ENCODE peak calls at places on chromosomes 5 and 9, in seven cellular contexts. Z is lower lobe of right lung, M is upper lobe of right lung, H is mucosa of descending colon, K is A549, X is ovary, I is adipocyte. F is an unnamed sample. For H3K4me1, the result is how much of the 10 kb centered on the place peaks cover.

GRCh38 chr5:16508730-16509531 is 43.3 kb upstream of the ZNF622 start:
- DNase-seq in Z (peak), M (peak), H (peak), K (peak), X (peak), I (no peak), F (peak)

GRCh38 chr5:177124486-177124991 is 9.0 kb upstream of the NSD1 start:
- DNase-seq in Z (no peak), M (no peak), H (no peak), K (no peak), X (no peak), I (no peak), F (peak)

GRCh38 chr5:73214921-73215490 is 42.0 kb downstream of the TMEM174 start:
- DNase-seq in Z (no peak), M (no peak), H (no peak), K (no peak), X (no peak), I (no peak), F (no peak)

GRCh38 chr5:88190106-88190834 is 78.4 kb downstream of the TMEM161B start:
- DNase-seq in Z (no peak), M (no peak), H (no peak), K (peak), X (no peak), I (no peak), F (no peak)

GRCh38 chr5:177295929-177296328 is 7.6 kb downstream of the RAB24 start:
- DNase-seq in Z (peak), M (no peak), H (no peak), K (no peak), X (no peak), I (no peak), F (no peak)

GRCh38 chr9:7653262-7653661 is 146.3 kb downstream of the DMAC1 start:
- DNase-seq in Z (no peak), M (no peak), H (no peak), K (no peak), X (no peak), I (no peak), F (no peak)

GRCh38 chr9:87670572-87671264 is 55.2 kb upstream of the CTSL start:
- DNase-seq in Z (no peak), M (no peak), H (no peak), K (no peak), X (no peak), I (no peak), F (no peak)

GRCh38 chr5:33363537-33363936 is 77.2 kb upstream of the TARS1 start:
- DNase-seq in Z (no peak), M (no peak), H (no peak), K (no peak), X (no peak), I (no peak), F (no peak)

GRCh38 chr9:2967779-2968178 is 123.9 kb upstream of the PUM3 start:
- DNase-seq in Z (no peak), M (no peak), H (no peak), K (no peak), X (no peak), I (no peak), F (no peak)

GRCh38 chr5:181224390-181225234 is 1.5 kb downstream of the TRIM41 start:
- DNase-seq in Z (no peak), M (no peak), H (peak), K (no peak), X (peak), I (no peak), F (no peak)

GRCh38 chr5:109022056-109022455 is 274.4 kb downstream of the FER start:
- DNase-seq in Z (no peak), M (no peak), H (no peak), K (no peak), X (no peak), I (no peak), F (no peak)

DNA sequence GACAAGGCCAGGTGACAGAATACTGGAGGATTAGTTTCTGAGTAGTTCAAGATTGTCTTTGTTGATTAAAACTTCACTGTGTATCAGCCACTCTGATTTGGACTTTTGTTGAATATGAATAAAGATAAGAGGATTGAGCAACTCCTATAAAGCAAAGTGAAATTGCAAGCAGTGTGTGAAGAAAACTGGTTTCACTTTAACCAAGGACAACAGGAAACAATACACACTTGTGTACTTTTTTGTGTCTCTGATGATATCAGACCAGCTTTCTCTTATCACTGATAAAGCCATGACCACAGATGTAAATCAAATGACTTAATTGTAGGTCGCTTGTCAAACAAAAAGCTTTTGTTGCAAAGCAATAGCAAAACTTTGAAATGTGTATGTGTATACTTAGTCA is 268.6 kb downstream of the FER start:
- DNase-seq in Z (no peak), M (no peak), H (no peak), K (no peak), X (no peak), I (peak), F (no peak)
- H3K4me1 ChIP-seq in Z (under half), M (under half), H (under half), K (under half), X (under half), I (under half), F (under half)

DNA sequence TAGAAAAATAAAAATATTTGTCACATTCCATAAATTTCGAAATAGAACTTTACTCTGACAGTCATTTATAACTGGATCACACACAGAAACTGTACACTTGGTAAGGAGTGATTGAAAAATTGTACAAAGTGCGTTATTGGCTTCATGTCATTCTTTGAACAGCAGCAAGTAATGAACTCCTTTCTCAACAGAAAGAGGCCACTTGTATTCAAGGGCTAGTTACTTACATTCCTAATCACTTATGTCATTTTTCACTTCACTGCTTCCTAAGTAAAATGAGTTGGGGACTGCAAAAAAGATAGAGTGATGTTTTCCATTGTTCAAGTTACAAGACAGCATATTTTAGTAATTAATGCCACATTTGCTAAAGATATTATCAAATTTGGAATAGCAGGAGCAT is 893.2 kb downstream of the DTWD2 start:
- DNase-seq in Z (no peak), M (no peak), H (no peak), K (no peak), X (no peak), I (peak), F (no peak)
- H3K4me3 ChIP-seq in Z (no peak), M (no peak), H (no peak), K (no peak), X (no peak), I (no peak), F (no peak)

DNA sequence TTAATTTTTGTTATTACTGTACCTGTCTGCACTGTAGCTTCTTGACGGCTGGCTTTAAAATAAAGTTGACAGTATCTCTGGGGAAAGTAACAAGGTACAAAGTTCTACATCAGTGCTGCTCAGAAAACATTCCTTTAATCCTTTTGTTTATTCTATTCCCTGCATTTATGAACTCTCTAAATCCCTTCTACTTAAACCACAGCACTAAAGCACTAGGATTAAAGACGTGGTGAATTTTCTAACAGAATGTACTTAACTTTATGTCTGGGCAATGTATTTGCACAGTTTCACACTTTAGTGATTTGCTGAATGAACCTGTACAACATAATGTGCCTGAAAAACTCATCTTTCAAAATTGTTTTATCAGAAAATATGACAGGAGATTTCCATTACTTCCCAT is 43.9 kb downstream of the LHFPL2 start:
- DNase-seq in Z (no peak), M (no peak), H (no peak), K (no peak), X (no peak), I (no peak), F (no peak)
- H3K4me1 ChIP-seq in Z (under half), M (under half), H (under half), K (half or more), X (under half), I (under half), F (under half)

DNA sequence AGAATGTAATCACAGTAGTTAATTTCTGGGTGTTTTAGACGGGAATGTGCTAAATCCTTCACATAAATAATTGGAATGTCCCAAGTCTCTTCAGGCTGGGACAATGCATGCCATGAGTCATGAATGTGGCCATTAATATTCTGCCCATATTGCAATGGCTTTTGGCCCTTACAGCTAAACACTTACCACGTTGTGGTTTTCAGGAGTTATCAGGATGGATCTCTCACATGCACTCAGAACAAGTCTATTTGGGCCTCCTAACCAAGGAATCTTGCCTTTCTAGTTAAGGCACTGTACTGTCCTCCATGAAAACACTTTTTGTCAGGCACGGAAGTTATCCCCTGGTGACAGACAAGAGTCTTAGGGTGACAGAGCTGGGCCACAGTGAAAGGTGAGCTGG is 32.7 kb downstream of the PKD2L2 start:
- DNase-seq in Z (no peak), M (no peak), H (no peak), K (no peak), X (no peak), I (no peak), F (no peak)
- H3K4me3 ChIP-seq in Z (no peak), M (no peak), H (no peak), K (no peak), X (no peak), I (no peak), F (no peak)

GRCh38 chr5:150598046-150598445 is 42.4 kb upstream of the SYNPO start:
- DNase-seq in Z (peak), M (peak), H (no peak), K (no peak), X (peak), I (no peak), F (no peak)
- H3K4me1 ChIP-seq in Z (half or more), M (under half), H (under half), K (under half), X (under half), I (under half), F (under half)

DNA sequence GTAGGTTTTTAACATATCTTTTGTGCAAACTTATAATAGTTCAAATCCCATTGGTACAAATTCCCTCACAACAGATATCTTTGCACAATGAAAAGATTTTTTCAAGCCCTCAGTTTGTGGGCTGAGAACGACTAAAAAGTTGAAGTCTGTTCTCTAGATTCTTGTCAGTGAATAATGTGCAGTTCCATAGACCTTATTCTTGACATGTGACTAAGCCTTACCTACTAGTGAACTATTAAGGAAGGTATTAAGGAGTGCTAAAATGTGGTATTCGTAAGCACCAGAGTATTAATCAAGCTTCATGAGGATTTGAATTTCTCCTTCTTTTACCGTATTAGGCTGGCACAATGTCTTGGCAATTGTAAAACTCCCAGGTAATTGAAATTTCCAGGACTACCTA is 205.6 kb upstream of the DMRTA1 start:
- DNase-seq in Z (no peak), M (no peak), H (no peak), K (no peak), X (no peak), I (no peak), F (no peak)
- H3K4me3 ChIP-seq in Z (no peak), M (no peak), H (no peak), K (no peak), X (no peak), I (peak), F (no peak)

F was measured in psoas muscle.